ENCODE peak calls at places on chromosomes 7 and 10, in six cellular contexts. W is H1, J is GM12891, Q is K562, O is GM12878, E is HepG2. P is an unnamed sample.

GRCh38 chr7:84589012-84589411 is 394.4 kb upstream of the SEMA3A start:
- DNase-seq in W (no peak), J (no peak), Q (no peak), O (no peak), E (no peak), P (no peak)

GRCh38 chr10:35016009-35016408 is 74.1 kb downstream of the CUL2 start:
- DNase-seq in W (no peak), J (no peak), Q (no peak), O (no peak), E (no peak), P (no peak)

GRCh38 chr10:132245056-132245455 is 58.3 kb downstream of the DPYSL4 start:
- DNase-seq in W (no peak), J (no peak), Q (no peak), O (no peak), E (no peak), P (no peak)

GRCh38 chr10:30737931-30738391 is 108.4 kb upstream of the LYZL2 start:
- DNase-seq in W (no peak), J (no peak), Q (no peak), O (peak), E (no peak), P (no peak)

GRCh38 chr7:17054206-17054605 is 172.4 kb upstream of the AGR3 start:
- DNase-seq in W (no peak), J (no peak), Q (no peak), O (no peak), E (no peak), P (no peak)

GRCh38 chr10:55793024-55793423 is 568.0 kb downstream of the ZWINT start:
- DNase-seq in W (no peak), J (no peak), Q (no peak), O (no peak), E (no peak), P (no peak)

GRCh38 chr7:42102301-42102700 is 134.7 kb downstream of the GLI3 start:
- DNase-seq in W (no peak), J (no peak), Q (no peak), O (no peak), E (no peak), P (no peak)

GRCh38 chr10:59393349-59393748 is 31.0 kb upstream of the FAM13C start:
- DNase-seq in W (no peak), J (no peak), Q (no peak), O (no peak), E (no peak), P (no peak)

GRCh38 chr10:60434418-60435046 is 44.9 kb upstream of the ANK3 start:
- DNase-seq in W (no peak), J (no peak), Q (peak), O (no peak), E (peak), P (no peak)

GRCh38 chr10:45152726-45153125 is 152.0 kb downstream of the ZNF22 start:
- DNase-seq in W (no peak), J (no peak), Q (no peak), O (no peak), E (no peak), P (no peak)
- TF ChIP-seq TAF1 in W (no peak), J (no peak), Q (no peak), O (no peak), E (no peak), P (no peak)

GRCh38 chr10:43410345-43410744 is 1.4 kb upstream of the HNRNPF start:
- DNase-seq in W (no peak), J (no peak), Q (no peak), O (no peak), E (no peak), P (no peak)

GRCh38 chr10:43408710-43409384 is at the start of gene HNRNPF:
- DNase-seq in W (peak), J (peak), Q (peak), O (peak), E (peak), P (peak)

GRCh38 chr10:43408331-43408709 is 666 bp downstream of the HNRNPF start:
- DNase-seq in W (no peak), J (no peak), Q (no peak), O (no peak), E (no peak), P (no peak)

GRCh38 chr10:43407576-43408330 is 1.2 kb downstream of the HNRNPF start:
- DNase-seq in W (no peak), J (peak), Q (peak), O (no peak), E (peak), P (peak)

GRCh38 chr10:43409385-43410109 is 561 bp upstream of the HNRNPF start:
- DNase-seq in W (no peak), J (no peak), Q (no peak), O (no peak), E (no peak), P (no peak)
- TF ChIP-seq POLR2A in W (no peak), J (peak), Q (peak), O (no peak), E (peak), P (no peak)

GRCh38 chr10:3423411-3423810 is 250.8 kb upstream of the PITRM1 start:
- DNase-seq in W (no peak), J (no peak), Q (no peak), O (no peak), E (no peak), P (no peak)

GRCh38 chr10:3425261-3425660 is 252.7 kb upstream of the PITRM1 start:
- DNase-seq in W (no peak), J (no peak), Q (no peak), O (no peak), E (no peak), P (no peak)

GRCh38 chr10:3422282-3422681 is 249.7 kb upstream of the PITRM1 start:
- DNase-seq in W (no peak), J (no peak), Q (no peak), O (no peak), E (no peak), P (no peak)

GRCh38 chr10:3425713-3426112 is 253.1 kb upstream of the PITRM1 start:
- DNase-seq in W (no peak), J (no peak), Q (no peak), O (no peak), E (no peak), P (no peak)

DNA sequence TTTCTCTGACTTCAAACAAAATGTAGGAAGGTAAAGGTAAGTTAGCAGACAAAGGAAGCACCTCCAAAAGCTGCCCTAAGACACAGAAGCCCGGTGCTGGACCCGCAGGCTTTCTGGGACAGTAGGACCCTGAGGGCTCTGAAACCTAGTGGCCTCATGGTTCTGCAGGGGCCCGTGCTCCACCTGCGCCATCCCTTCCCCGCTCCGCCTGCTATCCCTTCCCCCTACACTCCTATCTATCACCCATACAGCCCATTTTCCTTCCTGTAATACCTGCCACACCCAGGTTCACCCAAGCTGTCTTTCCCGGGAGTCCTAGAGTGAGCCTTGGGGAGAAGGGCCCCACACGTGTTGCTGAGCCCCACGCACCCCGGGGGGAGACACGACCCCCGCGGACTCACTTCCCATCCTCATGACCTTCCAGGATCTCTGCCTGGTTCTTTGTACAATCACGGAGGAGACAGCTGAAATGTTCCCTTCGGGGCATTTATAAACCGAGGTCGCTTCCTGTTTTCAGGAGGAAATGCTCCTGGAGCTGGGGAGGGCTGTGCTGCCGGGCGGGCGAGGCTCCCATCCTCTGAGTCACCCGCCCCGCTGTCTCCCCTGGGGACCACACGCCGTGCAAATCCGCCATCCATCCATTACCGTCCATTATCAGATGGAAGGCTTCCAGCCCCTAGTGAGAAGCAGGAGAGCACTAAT is 251.7 kb upstream of the PITRM1 start:
- DNase-seq in W (no peak), J (no peak), Q (no peak), O (no peak), E (no peak), P (no peak)
- TF ChIP-seq TAF1 in W (no peak), J (no peak), Q (no peak), O (no peak), E (no peak), P (no peak)

GRCh38 chr7:151341357-151342101 is at the start of gene NUB1:
- DNase-seq in W (peak), J (peak), Q (peak), O (no peak), E (peak), P (peak)
- TF ChIP-seq POLR2A in W (peak), J (peak), Q (peak), O (peak), E (peak), P (peak)

GRCh38 chr7:6181136-6181535 is 91.3 kb downstream of the CYTH3 start:
- DNase-seq in W (no peak), J (no peak), Q (no peak), O (no peak), E (no peak), P (no peak)
- TF ChIP-seq TAF1 in W (no peak), J (no peak), Q (no peak), O (no peak), E (no peak), P (no peak)

P was measured in GM12892.